ENCODE peak calls at places on chromosomes 6 and 20, in seven cellular contexts. B is M059J; F is stimulated activated CD4-positive, alpha-beta T cell treated with anti-CD3 and anti-CD28 coated beads, Interleukin-4, amount 100 ng/mL, for 48 hours; E is Daoy; Z is activated naive CD4-positive, alpha-beta T cell treated with anti-CD3 and anti-CD28 coated beads, Interleukin-2, amount 10 ng/mL, durations not matched to agents 7 days and 5 days; J is NT2/D1; W is cardiac fibroblast. Q is an unnamed sample.

GRCh38 chr20:35238170-35238569 is 11.7 kb downstream of the MMP24 start:
- DNase-seq in B (no peak), F (no peak), E (no peak), Z (no peak), J (no peak), W (no peak), Q (peak)

GRCh38 chr6:15936503-15936902 is 192.4 kb upstream of the MYLIP start:
- DNase-seq in B (no peak), F (no peak), E (no peak), Z (no peak), J (no peak), W (no peak), Q (no peak)

GRCh38 chr6:137731960-137732616 is 135.0 kb upstream of the TNFAIP3 start:
- DNase-seq in B (peak), F (no peak), E (peak), Z (no peak), J (no peak), W (peak), Q (no peak)

GRCh38 chr20:8805737-8806442 is 263.0 kb upstream of the PLCB4 start:
- DNase-seq in B (peak), F (no peak), E (no peak), Z (no peak), J (no peak), W (no peak), Q (no peak)

GRCh38 chr6:154448448-154449096 is 61.9 kb downstream of the CNKSR3 start:
- DNase-seq in B (peak), F (no peak), E (peak), Z (no peak), J (no peak), W (peak), Q (no peak)

GRCh38 chr6:15183979-15184378 is 61.9 kb upstream of the JARID2 start:
- DNase-seq in B (no peak), F (peak), E (no peak), Z (no peak), J (no peak), W (no peak), Q (no peak)

GRCh38 chr6:144305985-144306384 is 20.9 kb downstream of the UTRN start:
- DNase-seq in B (peak), F (no peak), E (peak), Z (peak), J (no peak), W (no peak), Q (no peak)

GRCh38 chr6:158040804-158041347 is 59.2 kb downstream of the SYNJ2 start:
- DNase-seq in B (no peak), F (no peak), E (peak), Z (no peak), J (no peak), W (peak), Q (no peak)

Q was measured in CMK.